ENCODE peak calls at places on chromosomes 2 and 18, in four cellular contexts. A is tibial nerve, P is epithelial cell of proximal tubule, C is GM23338. Y is an unnamed sample.

GRCh38 chr2:174180837-174181236 is 67.5 kb downstream of the OLA1 start:
- DNase-seq in A (no peak), P (no peak), C (no peak), Y (no peak)

GRCh38 chr18:51110073-51110797 is 80.2 kb downstream of the SMAD4 start:
- DNase-seq in A (peak), P (no peak), C (peak), Y (no peak)

GRCh38 chr2:28606986-28607441 is 111.2 kb downstream of the PLB1 start:
- DNase-seq in A (no peak), P (no peak), C (peak), Y (no peak)

GRCh38 chr2:65937379-65938160 is 497.4 kb upstream of the MEIS1 start:
- DNase-seq in A (no peak), P (no peak), C (no peak), Y (no peak)

GRCh38 chr2:165115258-165115657 is 88.6 kb downstream of the SCN3A start:
- DNase-seq in A (no peak), P (no peak), C (no peak), Y (no peak)

GRCh38 chr2:140199312-140199711 is 1419.1 kb upstream of the NXPH2 start:
- DNase-seq in A (no peak), P (no peak), C (no peak), Y (peak)

GRCh38 chr2:124323321-124323720 is 298.2 kb downstream of the CNTNAP5 start:
- DNase-seq in A (no peak), P (peak), C (no peak), Y (no peak)

GRCh38 chr2:161796192-161796591 is 172.0 kb downstream of the SLC4A10 start:
- DNase-seq in A (peak), P (peak), C (no peak), Y (no peak)

GRCh38 chr2:234136461-234136860 is 86.0 kb downstream of the SPP2 start:
- DNase-seq in A (no peak), P (no peak), C (peak), Y (peak)

GRCh38 chr18:11840493-11840892 is 10.7 kb upstream of the CHMP1B start:
- DNase-seq in A (no peak), P (no peak), C (peak), Y (no peak)

GRCh38 chr2:60553496-60553991 is at the start of gene BCL11A:
- DNase-seq in A (no peak), P (no peak), C (peak), Y (peak)

GRCh38 chr2:235611337-235611736 is 117.5 kb downstream of the AGAP1 start:
- DNase-seq in A (no peak), P (no peak), C (no peak), Y (no peak)

GRCh38 chr2:172270278-172271079 is 156.9 kb upstream of the ITGA6 start:
- DNase-seq in A (no peak), P (no peak), C (peak), Y (no peak)

GRCh38 chr2:16408331-16409005 is 257.2 kb downstream of the CYRIA start:
- DNase-seq in A (no peak), P (no peak), C (no peak), Y (no peak)

GRCh38 chr18:24544141-24544498 is 83.7 kb downstream of the HRH4 start:
- DNase-seq in A (no peak), P (no peak), C (peak), Y (no peak)

GRCh38 chr2:74291891-74292621 is 51.2 kb downstream of the SLC4A5 start:
- DNase-seq in A (no peak), P (no peak), C (no peak), Y (no peak)

GRCh38 chr2:40208478-40208877 is 243.4 kb downstream of the SLC8A1 start:
- DNase-seq in A (no peak), P (no peak), C (no peak), Y (no peak)

GRCh38 chr2:204453730-204454167 is 91.5 kb upstream of the PARD3B start:
- DNase-seq in A (no peak), P (no peak), C (peak), Y (no peak)

GRCh38 chr2:40488101-40488598 is 36.3 kb upstream of the SLC8A1 start:
- DNase-seq in A (no peak), P (peak), C (peak), Y (peak)

GRCh38 chr2:74146929-74147728 is 583 bp downstream of the BOLA3 start:
- DNase-seq in A (no peak), P (no peak), C (peak), Y (no peak)

GRCh38 chr2:195879153-195879552 is 189.5 kb downstream of the DNAH7 start:
- DNase-seq in A (no peak), P (no peak), C (no peak), Y (no peak)

GRCh38 chr2:2229898-2230817 is 100.9 kb downstream of the MYT1L start:
- DNase-seq in A (no peak), P (no peak), C (no peak), Y (no peak)

GRCh38 chr2:33022989-33023731 is 76.4 kb downstream of the LTBP1 start:
- DNase-seq in A (no peak), P (peak), C (no peak), Y (peak)

GRCh38 chr18:2223859-2224258 is 347.4 kb downstream of the METTL4 start:
- DNase-seq in A (no peak), P (peak), C (peak), Y (no peak)

GRCh38 chr2:181576431-181576830 is 80.5 kb downstream of the CERKL start:
- DNase-seq in A (no peak), P (no peak), C (no peak), Y (no peak)

GRCh38 chr2:37544617-37545031 is 126.8 kb downstream of the CDC42EP3 start:
- DNase-seq in A (no peak), P (no peak), C (no peak), Y (no peak)

GRCh38 chr2:98532761-98533160 is 75.6 kb downstream of the COA5 start:
- DNase-seq in A (no peak), P (no peak), C (no peak), Y (no peak)

DNA sequence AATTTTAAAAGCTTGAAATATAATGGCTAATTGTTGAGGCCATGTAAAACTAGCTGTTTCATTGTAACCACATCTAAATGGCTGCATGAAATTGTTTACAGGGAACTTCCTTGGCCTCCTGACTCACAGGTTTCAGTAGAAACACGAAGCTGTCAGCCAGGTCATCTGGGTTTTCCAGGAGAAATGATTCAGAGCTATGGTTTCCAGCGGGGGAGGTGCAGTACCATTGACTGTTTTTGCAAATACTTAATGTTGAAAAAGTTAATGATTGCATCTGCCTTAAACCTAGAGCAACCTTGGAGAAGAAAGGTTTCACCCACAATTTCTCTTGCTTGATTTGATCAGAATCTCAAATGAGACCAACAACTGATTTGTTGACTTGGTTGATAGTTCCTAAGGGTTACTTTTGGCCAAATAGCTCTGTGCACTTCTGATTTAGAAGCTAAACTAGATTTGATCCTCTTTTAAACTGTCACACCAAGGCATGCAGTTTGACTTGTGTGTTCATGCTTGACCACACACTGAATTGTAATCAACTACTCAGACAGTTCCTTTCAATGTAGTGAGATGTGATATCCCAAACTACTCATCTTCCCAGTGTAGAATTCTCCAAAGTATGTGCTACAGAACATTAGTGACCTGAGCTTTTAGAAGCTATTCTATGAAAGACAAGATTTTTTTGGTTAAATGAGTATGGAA is 193.4 kb upstream of the CHST9 start:
- DNase-seq in A (no peak), P (peak), C (no peak), Y (peak)
- H3K4me3 ChIP-seq in A (no peak), P (no peak), C (no peak), Y (no peak)

GRCh38 chr18:58661423-58661822 is 9.8 kb upstream of the MALT1 start:
- DNase-seq in A (no peak), P (no peak), C (peak), Y (no peak)
- TF ChIP-seq CTCF in A (no peak), P (peak), C (peak), Y (peak)

GRCh38 chr2:239220976-239221375 is 179.8 kb downstream of the HDAC4 start:
- DNase-seq in A (no peak), P (no peak), C (no peak), Y (no peak)
- H3K4me3 ChIP-seq in A (no peak), P (no peak), C (no peak), Y (no peak)

GRCh38 chr2:135997380-135997779 is 12.0 kb upstream of the DARS1 start:
- DNase-seq in A (no peak), P (no peak), C (peak), Y (no peak)
- TF ChIP-seq CTCF in A (no peak), P (peak), C (peak), Y (peak)

Y was measured in kidney epithelial cell.